ENCODE peak calls at places on chromosomes 16 and 17, in ten cellular contexts. L, B, A, O, R, N, H, E, V and T are unnamed samples.
A peak's percentile ranks its signal among the peaks of the same experiment; 100 is the strongest.

GRCh38 chr17:82333279-82334171 is at the start of gene SECTM1:
- DNase-seq in L (no peak), B (no peak), A (peak; percentile 71), O (peak; percentile 55), R (peak; percentile 23), N (peak; percentile 68), H (peak; percentile 65), E (peak; percentile 55), V (no peak), T (peak; percentile 66)

GRCh38 chr16:50680907-50681885 is at the start of gene SNX20:
- DNase-seq in L (no peak), B (no peak), A (no peak), O (no peak), R (no peak), N (peak; percentile 46), H (no peak), E (peak; percentile 31), V (no peak), T (peak; percentile 73)

GRCh38 chr16:54654429-54654828 is 276.2 kb upstream of the IRX5 start:
- DNase-seq in L (peak; percentile 75), B (no peak), A (no peak), O (no peak), R (no peak), N (no peak), H (no peak), E (no peak), V (no peak), T (no peak)

GRCh38 chr17:44792276-44792675 is 33.5 kb downstream of the ADAM11 start:
- DNase-seq in L (no peak), B (no peak), A (peak; percentile 70), O (no peak), R (peak; percentile 73), N (no peak), H (no peak), E (no peak), V (no peak), T (no peak)

GRCh38 chr17:77222356-77222755 is 81.6 kb downstream of the SEC14L1 start:
- DNase-seq in L (no peak), B (no peak), A (peak; percentile 59), O (no peak), R (no peak), N (no peak), H (no peak), E (no peak), V (no peak), T (no peak)

GRCh38 chr17:48636177-48637018 is 10.2 kb upstream of the HOXB9 start:
- DNase-seq in L (peak; percentile 93), B (no peak), A (peak; percentile 94), O (peak; percentile 53), R (peak; percentile 48), N (peak; percentile 95), H (no peak), E (peak; percentile 29), V (peak; percentile 59), T (peak; percentile 83)

GRCh38 chr17:35988164-35988563 is 1.6 kb upstream of the CCL14 start:
- DNase-seq in L (no peak), B (no peak), A (no peak), O (no peak), R (no peak), N (no peak), H (no peak), E (no peak), V (no peak), T (no peak)

GRCh38 chr17:17760872-17761550 is 75.8 kb downstream of the SREBF1 start:
- DNase-seq in L (no peak), B (no peak), A (no peak), O (no peak), R (no peak), N (no peak), H (no peak), E (no peak), V (peak; percentile 15), T (no peak)

GRCh38 chr17:61474934-61475333 is 22.7 kb downstream of the TBX4 start:
- DNase-seq in L (no peak), B (no peak), A (no peak), O (no peak), R (no peak), N (no peak), H (no peak), E (no peak), V (no peak), T (peak; percentile 21)
- H3K27ac ChIP-seq in L (no peak overlapping the region), B (no peak overlapping the region), A (no peak overlapping the region), O (no peak overlapping the region), R (no peak overlapping the region), N (no peak overlapping the region), H (no peak overlapping the region), E (no peak overlapping the region), V (no peak overlapping the region), T (no peak overlapping the region)

GRCh38 chr16:22359679-22360078 is 14.7 kb downstream of the CDR2 start:
- DNase-seq in L (no peak), B (no peak), A (no peak), O (no peak), R (no peak), N (no peak), H (no peak), E (no peak), V (no peak), T (no peak)

GRCh38 chr16:22356930-22357634 is 17.3 kb downstream of the CDR2 start:
- DNase-seq in L (no peak), B (no peak), A (peak; percentile 7), O (no peak), R (no peak), N (no peak), H (no peak), E (no peak), V (no peak), T (no peak)

GRCh38 chr16:22357635-22357971 is 16.8 kb downstream of the CDR2 start:
- DNase-seq in L (no peak), B (no peak), A (no peak), O (no peak), R (no peak), N (no peak), H (no peak), E (peak; percentile 27), V (no peak), T (no peak)

GRCh38 chr16:22358000-22358399 is 16.4 kb downstream of the CDR2 start:
- DNase-seq in L (no peak), B (no peak), A (no peak), O (no peak), R (no peak), N (no peak), H (no peak), E (peak; percentile 28), V (no peak), T (no peak)

DNA sequence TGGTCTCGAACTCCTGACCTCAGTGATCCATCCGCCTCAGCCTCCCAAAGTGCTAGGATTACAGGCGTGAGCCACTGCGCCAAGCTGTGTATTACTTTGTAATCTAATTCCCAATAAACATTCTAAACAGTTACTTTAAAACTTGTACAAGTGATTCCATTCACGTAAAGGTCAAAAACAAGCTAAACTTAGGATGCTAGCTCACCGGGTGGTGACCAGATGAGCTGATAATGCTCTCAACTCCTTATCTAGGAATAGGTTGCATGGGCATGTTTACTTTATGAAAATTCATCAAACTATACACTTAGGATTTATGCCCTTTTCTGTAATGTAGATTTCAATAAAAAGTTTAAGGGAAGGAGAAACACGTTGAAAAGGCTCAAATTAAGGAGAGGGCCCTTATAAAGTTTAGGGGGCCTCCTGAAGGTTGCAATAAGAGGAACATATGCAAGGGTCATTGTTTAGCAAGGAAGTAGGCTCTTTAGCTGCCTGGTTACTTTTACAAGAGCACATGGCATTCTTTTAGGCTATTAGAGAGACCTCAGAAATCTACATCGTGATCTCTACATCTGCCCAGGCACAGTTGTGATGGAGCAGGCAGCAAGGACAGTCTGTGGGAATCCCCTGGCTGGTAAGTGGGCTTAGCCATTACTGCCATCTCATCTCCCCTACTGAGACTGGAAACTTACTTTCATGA is 13.3 kb downstream of the CDR2 start:
- DNase-seq in L (no peak), B (no peak), A (peak; percentile 53), O (no peak), R (no peak), N (no peak), H (no peak), E (no peak), V (no peak), T (no peak)
- H3K4me1 ChIP-seq in L (no peaks in the 10 kb centered on the region), B (peaks cover 16% of the 10 kb centered on the region), A (peaks cover 5% of the 10 kb centered on the region), O (no peaks in the 10 kb centered on the region), R (peaks cover 3% of the 10 kb centered on the region), N (no peaks in the 10 kb centered on the region), H (peaks cover under 1% of the 10 kb centered on the region), E (peaks cover 2% of the 10 kb centered on the region), V (no peaks in the 10 kb centered on the region), T (peaks cover 8% of the 10 kb centered on the region)

GRCh38 chr16:86145669-86146068 is 246.7 kb downstream of the IRF8 start:
- DNase-seq in L (no peak), B (no peak), A (no peak), O (no peak), R (no peak), N (no peak), H (no peak), E (no peak), V (no peak), T (no peak)

GRCh38 chr16:86151372-86151950 is 252.5 kb downstream of the IRF8 start:
- DNase-seq in L (no peak), B (no peak), A (no peak), O (no peak), R (no peak), N (no peak), H (no peak), E (no peak), V (no peak), T (no peak)

GRCh38 chr16:86156155-86156554 is 257.2 kb downstream of the IRF8 start:
- DNase-seq in L (no peak), B (no peak), A (no peak), O (no peak), R (no peak), N (no peak), H (no peak), E (no peak), V (no peak), T (no peak)

DNA sequence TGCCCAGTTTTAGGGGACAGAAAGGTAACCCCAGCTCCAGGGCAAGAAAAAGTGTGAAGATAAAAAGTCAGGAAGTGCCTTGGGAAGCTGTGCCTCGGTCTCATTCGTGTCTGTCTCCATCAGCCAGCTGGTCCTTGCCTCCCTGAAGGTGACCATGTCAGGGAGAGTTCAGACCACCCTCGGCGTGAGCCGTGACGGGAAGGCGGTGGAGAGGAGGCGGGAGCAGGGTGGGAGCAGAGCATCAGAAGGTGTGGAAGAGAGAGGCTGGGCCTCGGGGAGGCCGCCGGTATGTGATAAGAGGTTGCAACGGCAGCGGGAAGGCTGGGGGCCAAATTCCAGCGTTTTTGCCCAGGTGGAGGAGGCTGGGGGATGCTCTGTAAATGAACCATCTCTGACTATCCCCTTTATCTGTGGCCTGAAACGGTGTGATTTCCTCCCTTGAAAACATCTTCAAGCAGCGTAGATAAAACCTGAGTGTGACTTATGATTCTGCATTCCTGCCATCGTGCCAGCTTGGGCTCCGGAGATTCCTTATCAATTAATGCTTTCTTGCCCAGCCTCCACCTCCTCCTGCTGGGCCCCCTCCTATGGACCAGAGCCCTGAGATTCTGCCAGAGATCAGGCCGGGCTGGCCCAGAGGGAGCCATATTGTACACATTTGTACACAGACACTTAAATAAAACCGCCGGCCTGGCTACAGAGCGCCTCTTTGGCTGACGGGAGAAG is 251.8 kb downstream of the IRF8 start:
- DNase-seq in L (no peak), B (no peak), A (no peak), O (no peak), R (no peak), N (no peak), H (no peak), E (no peak), V (no peak), T (no peak)
- H3K27me3 ChIP-seq in L (peaks cover 3% of the 10 kb centered on the region), B (no peaks in the 10 kb centered on the region), A (peaks cover 50% of the 10 kb centered on the region), O (no peaks in the 10 kb centered on the region), R (no peaks in the 10 kb centered on the region), N (no peaks in the 10 kb centered on the region), H (no peaks in the 10 kb centered on the region), E (no peaks in the 10 kb centered on the region), V (peaks cover 64% of the 10 kb centered on the region), T (no peaks in the 10 kb centered on the region)

DNA sequence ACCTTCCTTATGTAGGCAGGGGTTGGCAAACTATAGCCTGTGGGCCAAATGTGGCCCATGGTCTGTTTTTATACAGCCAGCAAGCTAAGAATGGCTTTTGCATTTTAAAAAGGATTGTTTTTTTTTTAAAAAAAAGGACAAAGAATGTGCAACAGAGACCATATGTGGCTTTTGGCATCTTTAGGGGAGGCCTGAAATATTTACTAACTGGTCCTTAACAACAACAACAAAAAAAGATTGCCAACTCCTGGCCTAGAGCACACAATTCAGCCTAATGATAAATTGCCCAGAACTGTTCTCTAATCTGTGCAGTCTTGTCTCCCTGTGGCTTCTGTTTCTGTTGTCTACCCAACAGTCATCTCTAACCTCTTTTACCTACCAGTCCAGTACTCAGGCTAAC is 67.1 kb downstream of the SSH2 start:
- DNase-seq in L (no peak), B (no peak), A (no peak), O (no peak), R (no peak), N (no peak), H (no peak), E (no peak), V (no peak), T (no peak)
- H3K27ac ChIP-seq in L (peak overlapping the region; percentile 12), B (no peak overlapping the region), A (no peak overlapping the region), O (no peak overlapping the region), R (no peak overlapping the region), N (no peak overlapping the region), H (no peak overlapping the region), E (no peak overlapping the region), V (no peak overlapping the region), T (no peak overlapping the region)